ENCODE peak calls at places on chromosomes 13 and 19, in five cellular contexts. One of them, this sample, is unnamed. For H3K4me1 and H3K36me3, the result is how much of the 10 kb centered on the place peaks cover.

GRCh38 chr19:53086949-53087348 is 16.3 kb downstream of the ZNF160 start:
- DNase-seq in suprapubic skin: no peak
- DNase-seq in CD8-positive, alpha-beta memory T cell: no peak
- DNase-seq in upper lobe of right lung: no peak
- DNase-seq in body of pancreas: peak
- DNase-seq in this sample: no peak

GRCh38 chr13:87810391-87810801 is 139.2 kb downstream of the SLITRK5 start:
- DNase-seq in suprapubic skin: no peak
- DNase-seq in CD8-positive, alpha-beta memory T cell: no peak
- DNase-seq in upper lobe of right lung: peak
- DNase-seq in body of pancreas: peak
- DNase-seq in this sample: peak

GRCh38 chr13:38687246-38688229 is 661 bp downstream of the FREM2 start:
- DNase-seq in suprapubic skin: no peak
- DNase-seq in CD8-positive, alpha-beta memory T cell: no peak
- DNase-seq in upper lobe of right lung: peak
- DNase-seq in body of pancreas: peak
- DNase-seq in this sample: no peak

GRCh38 chr13:42594577-42595571 is 20.9 kb downstream of the TNFSF11 start:
- DNase-seq in suprapubic skin: no peak
- DNase-seq in CD8-positive, alpha-beta memory T cell: peak
- DNase-seq in upper lobe of right lung: no peak
- DNase-seq in body of pancreas: peak
- DNase-seq in this sample: peak

GRCh38 chr19:18362934-18363542 is 22.6 kb downstream of the PGPEP1 start:
- DNase-seq in suprapubic skin: no peak
- DNase-seq in CD8-positive, alpha-beta memory T cell: no peak
- DNase-seq in upper lobe of right lung: no peak
- DNase-seq in body of pancreas: no peak
- DNase-seq in this sample: no peak

GRCh38 chr19:49070416-49070815 is 2.1 kb downstream of the KCNA7 start:
- DNase-seq in suprapubic skin: no peak
- DNase-seq in CD8-positive, alpha-beta memory T cell: no peak
- DNase-seq in upper lobe of right lung: no peak
- DNase-seq in body of pancreas: no peak
- DNase-seq in this sample: no peak

GRCh38 chr13:30307194-30307965 is at the start of gene KATNAL1:
- DNase-seq in suprapubic skin: peak
- DNase-seq in CD8-positive, alpha-beta memory T cell: peak
- DNase-seq in upper lobe of right lung: peak
- DNase-seq in body of pancreas: peak
- DNase-seq in this sample: peak

GRCh38 chr19:23823952-23824389 is 65.3 kb upstream of the ZNF681 start:
- DNase-seq in suprapubic skin: no peak
- DNase-seq in CD8-positive, alpha-beta memory T cell: no peak
- DNase-seq in upper lobe of right lung: no peak
- DNase-seq in body of pancreas: no peak
- DNase-seq in this sample: peak

GRCh38 chr13:44470623-44471562 is 97.3 kb downstream of the SERP2 start:
- DNase-seq in suprapubic skin: no peak
- DNase-seq in CD8-positive, alpha-beta memory T cell: no peak
- DNase-seq in upper lobe of right lung: no peak
- DNase-seq in body of pancreas: no peak
- DNase-seq in this sample: no peak

GRCh38 chr19:29323972-29324680 is 111.2 kb upstream of the UQCRFS1 start:
- DNase-seq in suprapubic skin: peak
- DNase-seq in CD8-positive, alpha-beta memory T cell: no peak
- DNase-seq in upper lobe of right lung: no peak
- DNase-seq in body of pancreas: no peak
- DNase-seq in this sample: no peak

GRCh38 chr13:107641574-107641973 is 573.8 kb downstream of the LIG4 start:
- DNase-seq in suprapubic skin: no peak
- DNase-seq in CD8-positive, alpha-beta memory T cell: no peak
- DNase-seq in upper lobe of right lung: no peak
- DNase-seq in body of pancreas: no peak
- DNase-seq in this sample: no peak

GRCh38 chr13:44667950-44668349 is 91.8 kb upstream of the TSC22D1 start:
- DNase-seq in suprapubic skin: no peak
- DNase-seq in CD8-positive, alpha-beta memory T cell: no peak
- DNase-seq in upper lobe of right lung: no peak
- DNase-seq in body of pancreas: no peak
- DNase-seq in this sample: no peak

GRCh38 chr13:82439159-82439904 is 1442.9 kb downstream of the SLITRK1 start:
- DNase-seq in suprapubic skin: no peak
- DNase-seq in CD8-positive, alpha-beta memory T cell: no peak
- DNase-seq in upper lobe of right lung: no peak
- DNase-seq in body of pancreas: no peak
- DNase-seq in this sample: no peak

GRCh38 chr19:23547816-23548430 is 139.1 kb downstream of the ZNF675 start:
- DNase-seq in suprapubic skin: no peak
- DNase-seq in CD8-positive, alpha-beta memory T cell: no peak
- DNase-seq in upper lobe of right lung: no peak
- DNase-seq in body of pancreas: no peak
- DNase-seq in this sample: no peak

GRCh38 chr19:53664760-53665159 is 33.0 kb downstream of the DPRX start:
- DNase-seq in suprapubic skin: no peak
- DNase-seq in CD8-positive, alpha-beta memory T cell: no peak
- DNase-seq in upper lobe of right lung: no peak
- DNase-seq in body of pancreas: no peak
- DNase-seq in this sample: no peak

GRCh38 chr19:29841559-29842367 is 30.0 kb downstream of the CCNE1 start:
- DNase-seq in suprapubic skin: no peak
- DNase-seq in CD8-positive, alpha-beta memory T cell: no peak
- DNase-seq in upper lobe of right lung: peak
- DNase-seq in body of pancreas: no peak
- DNase-seq in this sample: no peak

GRCh38 chr13:47334173-47334572 is 437.3 kb upstream of the HTR2A start:
- DNase-seq in suprapubic skin: no peak
- DNase-seq in CD8-positive, alpha-beta memory T cell: no peak
- DNase-seq in upper lobe of right lung: no peak
- DNase-seq in body of pancreas: peak
- DNase-seq in this sample: no peak

GRCh38 chr13:51643114-51643881 is 59.0 kb downstream of the WDFY2 start:
- DNase-seq in suprapubic skin: no peak
- DNase-seq in CD8-positive, alpha-beta memory T cell: no peak
- DNase-seq in upper lobe of right lung: no peak
- DNase-seq in body of pancreas: no peak
- DNase-seq in this sample: no peak

GRCh38 chr19:30107351-30107750 is 165.3 kb downstream of the URI1 start:
- DNase-seq in suprapubic skin: no peak
- DNase-seq in CD8-positive, alpha-beta memory T cell: no peak
- DNase-seq in upper lobe of right lung: no peak
- DNase-seq in body of pancreas: no peak
- DNase-seq in this sample: no peak

GRCh38 chr13:36758345-36758744 is 60.7 kb upstream of the RFXAP start:
- DNase-seq in suprapubic skin: no peak
- DNase-seq in CD8-positive, alpha-beta memory T cell: no peak
- DNase-seq in upper lobe of right lung: no peak
- DNase-seq in body of pancreas: peak
- DNase-seq in this sample: no peak

GRCh38 chr13:26011996-26012688 is 39.7 kb downstream of the SHISA2 start:
- DNase-seq in suprapubic skin: no peak
- DNase-seq in CD8-positive, alpha-beta memory T cell: peak
- DNase-seq in upper lobe of right lung: peak
- DNase-seq in body of pancreas: no peak
- DNase-seq in this sample: no peak

GRCh38 chr13:107124129-107124718 is 556.3 kb upstream of the ARGLU1 start:
- DNase-seq in suprapubic skin: no peak
- DNase-seq in CD8-positive, alpha-beta memory T cell: no peak
- DNase-seq in upper lobe of right lung: no peak
- DNase-seq in body of pancreas: no peak
- DNase-seq in this sample: no peak

GRCh38 chr19:15248648-15249559 is 16.7 kb upstream of the EPHX3 start:
- DNase-seq in suprapubic skin: peak
- DNase-seq in CD8-positive, alpha-beta memory T cell: no peak
- DNase-seq in upper lobe of right lung: no peak
- DNase-seq in body of pancreas: peak
- DNase-seq in this sample: no peak

GRCh38 chr19:36847968-36848367 is 2.7 kb upstream of the ZNF345 start:
- DNase-seq in suprapubic skin: no peak
- DNase-seq in CD8-positive, alpha-beta memory T cell: no peak
- DNase-seq in upper lobe of right lung: no peak
- DNase-seq in body of pancreas: no peak
- DNase-seq in this sample: no peak

GRCh38 chr19:1063909-1064660 is 2.9 kb upstream of the ARHGAP45 start:
- DNase-seq in suprapubic skin: no peak
- DNase-seq in CD8-positive, alpha-beta memory T cell: no peak
- DNase-seq in upper lobe of right lung: no peak
- DNase-seq in body of pancreas: no peak
- DNase-seq in this sample: no peak

GRCh38 chr19:13012690-13013608 is 17.7 kb downstream of the NFIX start:
- DNase-seq in suprapubic skin: no peak
- DNase-seq in CD8-positive, alpha-beta memory T cell: peak
- DNase-seq in upper lobe of right lung: no peak
- DNase-seq in body of pancreas: peak
- DNase-seq in this sample: no peak

GRCh38 chr13:94343243-94343585 is 136.3 kb downstream of the DCT start:
- DNase-seq in suprapubic skin: no peak
- DNase-seq in CD8-positive, alpha-beta memory T cell: no peak
- DNase-seq in upper lobe of right lung: no peak
- DNase-seq in body of pancreas: no peak
- DNase-seq in this sample: no peak

GRCh38 chr13:41061914-41062837 is 867 bp downstream of the WBP4 start:
- DNase-seq in suprapubic skin: no peak
- DNase-seq in CD8-positive, alpha-beta memory T cell: no peak
- DNase-seq in upper lobe of right lung: no peak
- DNase-seq in body of pancreas: no peak
- DNase-seq in this sample: no peak

GRCh38 chr13:36789061-36789460 is 30.0 kb upstream of the RFXAP start:
- DNase-seq in suprapubic skin: no peak
- DNase-seq in CD8-positive, alpha-beta memory T cell: no peak
- DNase-seq in upper lobe of right lung: no peak
- DNase-seq in body of pancreas: no peak
- DNase-seq in this sample: no peak

GRCh38 chr13:94335786-94336357 is 143.6 kb downstream of the DCT start:
- DNase-seq in suprapubic skin: no peak
- DNase-seq in CD8-positive, alpha-beta memory T cell: no peak
- DNase-seq in upper lobe of right lung: no peak
- DNase-seq in body of pancreas: no peak
- DNase-seq in this sample: no peak

GRCh38 chr19:30563691-30564090 is 191.5 kb downstream of the ZNF536 start:
- DNase-seq in suprapubic skin: peak
- DNase-seq in CD8-positive, alpha-beta memory T cell: no peak
- DNase-seq in upper lobe of right lung: no peak
- DNase-seq in body of pancreas: no peak
- DNase-seq in this sample: no peak

GRCh38 chr13:30308548-30308947 is 1.2 kb upstream of the KATNAL1 start:
- DNase-seq in suprapubic skin: no peak
- DNase-seq in CD8-positive, alpha-beta memory T cell: no peak
- DNase-seq in upper lobe of right lung: no peak
- DNase-seq in body of pancreas: no peak
- DNase-seq in this sample: no peak

GRCh38 chr19:13366529-13367143 is 139.6 kb downstream of the CACNA1A start:
- DNase-seq in suprapubic skin: no peak
- DNase-seq in CD8-positive, alpha-beta memory T cell: no peak
- DNase-seq in upper lobe of right lung: no peak
- DNase-seq in body of pancreas: no peak
- DNase-seq in this sample: peak

GRCh38 chr13:109309625-109310363 is 476.6 kb downstream of the IRS2 start:
- DNase-seq in suprapubic skin: no peak
- DNase-seq in CD8-positive, alpha-beta memory T cell: no peak
- DNase-seq in upper lobe of right lung: no peak
- DNase-seq in body of pancreas: peak
- DNase-seq in this sample: no peak

GRCh38 chr13:51599444-51600176 is 15.3 kb downstream of the WDFY2 start:
- DNase-seq in suprapubic skin: no peak
- DNase-seq in CD8-positive, alpha-beta memory T cell: no peak
- DNase-seq in upper lobe of right lung: no peak
- DNase-seq in body of pancreas: no peak
- DNase-seq in this sample: no peak

GRCh38 chr13:110521296-110521680 is 40.2 kb downstream of the RAB20 start:
- DNase-seq in suprapubic skin: no peak
- DNase-seq in CD8-positive, alpha-beta memory T cell: no peak
- DNase-seq in upper lobe of right lung: no peak
- DNase-seq in body of pancreas: no peak
- DNase-seq in this sample: no peak
- H3K4me1 ChIP-seq in suprapubic skin: under half
- H3K4me1 ChIP-seq in CD8-positive, alpha-beta memory T cell: under half
- H3K4me1 ChIP-seq in upper lobe of right lung: under half
- H3K4me1 ChIP-seq in body of pancreas: half or more
- H3K4me1 ChIP-seq in this sample: under half

DNA sequence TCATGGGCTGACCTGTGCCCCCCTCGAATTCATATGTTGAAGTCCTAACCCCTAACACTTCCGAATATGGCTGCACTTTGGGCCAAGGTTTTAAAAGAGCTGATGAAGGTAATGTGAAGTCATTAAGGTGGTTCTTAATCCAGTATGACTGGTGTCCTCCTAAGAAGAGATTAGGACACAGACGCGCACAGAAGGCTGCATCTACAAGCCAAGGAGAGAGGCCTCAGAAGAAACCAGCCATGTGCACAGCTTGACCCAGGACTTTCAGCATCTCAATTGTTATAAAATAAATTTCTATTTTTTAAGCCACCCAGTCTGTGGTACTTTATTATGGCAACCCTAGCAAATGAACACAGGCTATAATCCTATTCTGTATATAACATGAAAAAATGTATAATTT is 99.9 kb downstream of the DOCK9 start:
- DNase-seq in suprapubic skin: no peak
- DNase-seq in CD8-positive, alpha-beta memory T cell: no peak
- DNase-seq in upper lobe of right lung: no peak
- DNase-seq in body of pancreas: no peak
- DNase-seq in this sample: no peak
- H3K36me3 ChIP-seq in suprapubic skin: half or more
- H3K36me3 ChIP-seq in CD8-positive, alpha-beta memory T cell: under half
- H3K36me3 ChIP-seq in upper lobe of right lung: half or more
- H3K36me3 ChIP-seq in body of pancreas: under half
- H3K36me3 ChIP-seq in this sample: under half

DNA sequence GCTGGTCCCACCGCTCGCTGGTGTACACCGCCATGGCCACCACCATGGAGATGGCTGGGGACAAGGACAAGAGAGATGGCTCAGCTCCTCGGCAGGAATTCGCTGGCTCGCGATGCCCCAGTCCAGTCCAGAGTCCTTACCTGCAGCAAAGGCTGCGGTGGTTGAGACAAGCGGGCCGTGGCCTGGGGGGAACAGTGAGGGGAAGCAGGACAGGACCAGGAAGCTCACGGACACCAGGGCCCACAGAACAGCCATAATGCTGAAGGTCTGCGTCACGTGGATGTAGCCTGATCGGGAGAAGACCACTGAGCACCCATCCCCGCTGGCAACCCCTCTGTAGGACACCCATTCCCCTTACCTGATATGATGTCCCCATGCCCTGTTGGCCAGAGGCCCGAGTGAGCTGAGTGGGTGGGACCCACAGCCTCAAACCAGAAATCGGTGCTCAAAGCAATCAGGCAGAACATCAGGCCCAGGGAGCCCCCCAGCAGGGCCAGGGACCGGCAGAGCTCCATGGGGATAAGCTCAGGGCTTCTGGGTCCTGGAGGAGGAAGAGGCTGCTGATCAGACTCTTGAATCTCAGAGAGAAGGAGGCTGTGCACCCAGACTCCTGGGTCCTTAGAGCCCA is 319 bp downstream of the NKG7 start:
- DNase-seq in suprapubic skin: no peak
- DNase-seq in CD8-positive, alpha-beta memory T cell: no peak
- DNase-seq in upper lobe of right lung: no peak
- DNase-seq in body of pancreas: no peak
- DNase-seq in this sample: no peak
- H3K4me3 ChIP-seq in suprapubic skin: no peak
- H3K4me3 ChIP-seq in CD8-positive, alpha-beta memory T cell: peak
- H3K4me3 ChIP-seq in upper lobe of right lung: peak
- H3K4me3 ChIP-seq in body of pancreas: no peak
- H3K4me3 ChIP-seq in this sample: no peak

GRCh38 chr19:8476524-8476923 is 25.9 kb downstream of the PRAM1 start:
- DNase-seq in suprapubic skin: no peak
- DNase-seq in CD8-positive, alpha-beta memory T cell: no peak
- DNase-seq in upper lobe of right lung: no peak
- DNase-seq in body of pancreas: no peak
- DNase-seq in this sample: no peak
- H3K4me1 ChIP-seq in suprapubic skin: under half
- H3K4me1 ChIP-seq in CD8-positive, alpha-beta memory T cell: under half
- H3K4me1 ChIP-seq in upper lobe of right lung: under half
- H3K4me1 ChIP-seq in body of pancreas: under half
- H3K4me1 ChIP-seq in this sample: under half

This sample was measured in iPS DF 6.9.